ENCODE peak calls at places on chromosomes 1 and 21, in eight cellular contexts. One of them, this sample, is unnamed.
A peak's percentile ranks its signal among the peaks of the same experiment; 100 is the strongest.

GRCh38 chr1:30995990-30996612 is 69.4 kb downstream of the PUM1 start:
- DNase-seq in AG09319: no peak
- DNase-seq in cardiac muscle cell: no peak
- DNase-seq in GM04503: no peak
- DNase-seq in myocyte: peak; percentile 63
- DNase-seq in stimulated activated CD8-positive, alpha-beta memory T cell treated with anti-CD3 and anti-CD28 coated beads, Interleukin-7, amount 100 ng/mL, for 1 hour: no peak
- DNase-seq in RCC 7860: no peak
- DNase-seq in ureter: no peak
- DNase-seq in this sample: no peak

GRCh38 chr1:233520510-233521191 is 93.3 kb upstream of the KCNK1 start:
- DNase-seq in AG09319: no peak
- DNase-seq in cardiac muscle cell: no peak
- DNase-seq in GM04503: no peak
- DNase-seq in myocyte: no peak
- DNase-seq in stimulated activated CD8-positive, alpha-beta memory T cell treated with anti-CD3 and anti-CD28 coated beads, Interleukin-7, amount 100 ng/mL, for 1 hour: no peak
- DNase-seq in RCC 7860: no peak
- DNase-seq in ureter: no peak
- DNase-seq in this sample: no peak

GRCh38 chr1:161071886-161072371 is 2.2 kb upstream of the ARHGAP30 start:
- DNase-seq in AG09319: peak; percentile 14
- DNase-seq in cardiac muscle cell: peak; percentile 76
- DNase-seq in GM04503: no peak
- DNase-seq in myocyte: peak; percentile 40
- DNase-seq in stimulated activated CD8-positive, alpha-beta memory T cell treated with anti-CD3 and anti-CD28 coated beads, Interleukin-7, amount 100 ng/mL, for 1 hour: no peak
- DNase-seq in RCC 7860: no peak
- DNase-seq in ureter: no peak
- DNase-seq in this sample: no peak

GRCh38 chr21:37230632-37231246 is 36.4 kb downstream of the VPS26C start:
- DNase-seq in AG09319: no peak
- DNase-seq in cardiac muscle cell: no peak
- DNase-seq in GM04503: no peak
- DNase-seq in myocyte: no peak
- DNase-seq in stimulated activated CD8-positive, alpha-beta memory T cell treated with anti-CD3 and anti-CD28 coated beads, Interleukin-7, amount 100 ng/mL, for 1 hour: no peak
- DNase-seq in RCC 7860: no peak
- DNase-seq in ureter: no peak
- DNase-seq in this sample: no peak

GRCh38 chr21:35764586-35764985 is 295.7 kb downstream of the SETD4 start:
- DNase-seq in AG09319: no peak
- DNase-seq in cardiac muscle cell: no peak
- DNase-seq in GM04503: no peak
- DNase-seq in myocyte: no peak
- DNase-seq in stimulated activated CD8-positive, alpha-beta memory T cell treated with anti-CD3 and anti-CD28 coated beads, Interleukin-7, amount 100 ng/mL, for 1 hour: no peak
- DNase-seq in RCC 7860: no peak
- DNase-seq in ureter: no peak
- DNase-seq in this sample: no peak

GRCh38 chr1:84148758-84149157 is 4.7 kb downstream of the PRKACB start:
- DNase-seq in AG09319: no peak
- DNase-seq in cardiac muscle cell: no peak
- DNase-seq in GM04503: no peak
- DNase-seq in myocyte: no peak
- DNase-seq in stimulated activated CD8-positive, alpha-beta memory T cell treated with anti-CD3 and anti-CD28 coated beads, Interleukin-7, amount 100 ng/mL, for 1 hour: no peak
- DNase-seq in RCC 7860: no peak
- DNase-seq in ureter: no peak
- DNase-seq in this sample: no peak

GRCh38 chr1:17984510-17985085 is 123.0 kb upstream of the IGSF21 start:
- DNase-seq in AG09319: no peak
- DNase-seq in cardiac muscle cell: peak; percentile 47
- DNase-seq in GM04503: no peak
- DNase-seq in myocyte: no peak
- DNase-seq in stimulated activated CD8-positive, alpha-beta memory T cell treated with anti-CD3 and anti-CD28 coated beads, Interleukin-7, amount 100 ng/mL, for 1 hour: no peak
- DNase-seq in RCC 7860: no peak
- DNase-seq in ureter: no peak
- DNase-seq in this sample: no peak

GRCh38 chr1:22553104-22553880 is 10.0 kb upstream of the EPHA8 start:
- DNase-seq in AG09319: no peak
- DNase-seq in cardiac muscle cell: no peak
- DNase-seq in GM04503: no peak
- DNase-seq in myocyte: no peak
- DNase-seq in stimulated activated CD8-positive, alpha-beta memory T cell treated with anti-CD3 and anti-CD28 coated beads, Interleukin-7, amount 100 ng/mL, for 1 hour: no peak
- DNase-seq in RCC 7860: no peak
- DNase-seq in ureter: no peak
- DNase-seq in this sample: no peak

GRCh38 chr1:243638186-243638585 is 211.9 kb downstream of the AKT3 start:
- DNase-seq in AG09319: no peak
- DNase-seq in cardiac muscle cell: no peak
- DNase-seq in GM04503: no peak
- DNase-seq in myocyte: no peak
- DNase-seq in stimulated activated CD8-positive, alpha-beta memory T cell treated with anti-CD3 and anti-CD28 coated beads, Interleukin-7, amount 100 ng/mL, for 1 hour: no peak
- DNase-seq in RCC 7860: no peak
- DNase-seq in ureter: no peak
- DNase-seq in this sample: no peak

GRCh38 chr1:107548276-107548675 is 407.4 kb downstream of the NTNG1 start:
- DNase-seq in AG09319: no peak
- DNase-seq in cardiac muscle cell: no peak
- DNase-seq in GM04503: no peak
- DNase-seq in myocyte: no peak
- DNase-seq in stimulated activated CD8-positive, alpha-beta memory T cell treated with anti-CD3 and anti-CD28 coated beads, Interleukin-7, amount 100 ng/mL, for 1 hour: no peak
- DNase-seq in RCC 7860: no peak
- DNase-seq in ureter: no peak
- DNase-seq in this sample: no peak

GRCh38 chr1:36729716-36730510 is 247.2 kb upstream of the CSF3R start:
- DNase-seq in AG09319: no peak
- DNase-seq in cardiac muscle cell: no peak
- DNase-seq in GM04503: no peak
- DNase-seq in myocyte: no peak
- DNase-seq in stimulated activated CD8-positive, alpha-beta memory T cell treated with anti-CD3 and anti-CD28 coated beads, Interleukin-7, amount 100 ng/mL, for 1 hour: no peak
- DNase-seq in RCC 7860: no peak
- DNase-seq in ureter: no peak
- DNase-seq in this sample: no peak

GRCh38 chr1:197781998-197782718 is 6.9 kb upstream of the DENND1B start:
- DNase-seq in AG09319: no peak
- DNase-seq in cardiac muscle cell: no peak
- DNase-seq in GM04503: no peak
- DNase-seq in myocyte: no peak
- DNase-seq in stimulated activated CD8-positive, alpha-beta memory T cell treated with anti-CD3 and anti-CD28 coated beads, Interleukin-7, amount 100 ng/mL, for 1 hour: no peak
- DNase-seq in RCC 7860: no peak
- DNase-seq in ureter: no peak
- DNase-seq in this sample: no peak

GRCh38 chr21:43196789-43197188 is 28.0 kb downstream of the CRYAA start:
- DNase-seq in AG09319: no peak
- DNase-seq in cardiac muscle cell: no peak
- DNase-seq in GM04503: no peak
- DNase-seq in myocyte: peak; percentile 45
- DNase-seq in stimulated activated CD8-positive, alpha-beta memory T cell treated with anti-CD3 and anti-CD28 coated beads, Interleukin-7, amount 100 ng/mL, for 1 hour: no peak
- DNase-seq in RCC 7860: no peak
- DNase-seq in ureter: peak; percentile 37
- DNase-seq in this sample: no peak

GRCh38 chr1:87170151-87170550 is 158.5 kb upstream of the LMO4 start:
- DNase-seq in AG09319: no peak
- DNase-seq in cardiac muscle cell: no peak
- DNase-seq in GM04503: no peak
- DNase-seq in myocyte: no peak
- DNase-seq in stimulated activated CD8-positive, alpha-beta memory T cell treated with anti-CD3 and anti-CD28 coated beads, Interleukin-7, amount 100 ng/mL, for 1 hour: no peak
- DNase-seq in RCC 7860: no peak
- DNase-seq in ureter: no peak
- DNase-seq in this sample: no peak

GRCh38 chr1:92029241-92029922 is 403 bp upstream of the EPHX4 start:
- DNase-seq in AG09319: no peak
- DNase-seq in cardiac muscle cell: no peak
- DNase-seq in GM04503: no peak
- DNase-seq in myocyte: peak; percentile 2
- DNase-seq in stimulated activated CD8-positive, alpha-beta memory T cell treated with anti-CD3 and anti-CD28 coated beads, Interleukin-7, amount 100 ng/mL, for 1 hour: no peak
- DNase-seq in RCC 7860: no peak
- DNase-seq in ureter: no peak
- DNase-seq in this sample: no peak

GRCh38 chr1:220784751-220785150 is 2.0 kb upstream of the MTARC1 start:
- DNase-seq in AG09319: no peak
- DNase-seq in cardiac muscle cell: no peak
- DNase-seq in GM04503: no peak
- DNase-seq in myocyte: no peak
- DNase-seq in stimulated activated CD8-positive, alpha-beta memory T cell treated with anti-CD3 and anti-CD28 coated beads, Interleukin-7, amount 100 ng/mL, for 1 hour: no peak
- DNase-seq in RCC 7860: no peak
- DNase-seq in ureter: no peak
- DNase-seq in this sample: no peak

GRCh38 chr1:218079820-218080219 is 205.3 kb upstream of the RRP15 start:
- DNase-seq in AG09319: no peak
- DNase-seq in cardiac muscle cell: no peak
- DNase-seq in GM04503: no peak
- DNase-seq in myocyte: no peak
- DNase-seq in stimulated activated CD8-positive, alpha-beta memory T cell treated with anti-CD3 and anti-CD28 coated beads, Interleukin-7, amount 100 ng/mL, for 1 hour: no peak
- DNase-seq in RCC 7860: no peak
- DNase-seq in ureter: no peak
- DNase-seq in this sample: no peak

GRCh38 chr1:230186874-230187273 is 119.8 kb downstream of the GALNT2 start:
- DNase-seq in AG09319: no peak
- DNase-seq in cardiac muscle cell: no peak
- DNase-seq in GM04503: no peak
- DNase-seq in myocyte: peak; percentile 74
- DNase-seq in stimulated activated CD8-positive, alpha-beta memory T cell treated with anti-CD3 and anti-CD28 coated beads, Interleukin-7, amount 100 ng/mL, for 1 hour: no peak
- DNase-seq in RCC 7860: no peak
- DNase-seq in ureter: no peak
- DNase-seq in this sample: no peak

GRCh38 chr1:42456754-42457089 is 379 bp downstream of the PPCS start:
- DNase-seq in AG09319: no peak
- DNase-seq in cardiac muscle cell: no peak
- DNase-seq in GM04503: peak; percentile 26
- DNase-seq in myocyte: no peak
- DNase-seq in stimulated activated CD8-positive, alpha-beta memory T cell treated with anti-CD3 and anti-CD28 coated beads, Interleukin-7, amount 100 ng/mL, for 1 hour: peak; percentile 37
- DNase-seq in RCC 7860: peak; percentile 26
- DNase-seq in ureter: peak; percentile 67
- DNase-seq in this sample: no peak

GRCh38 chr1:94501426-94501825 is 40.1 kb downstream of the F3 start:
- DNase-seq in AG09319: no peak
- DNase-seq in cardiac muscle cell: no peak
- DNase-seq in GM04503: no peak
- DNase-seq in myocyte: no peak
- DNase-seq in stimulated activated CD8-positive, alpha-beta memory T cell treated with anti-CD3 and anti-CD28 coated beads, Interleukin-7, amount 100 ng/mL, for 1 hour: no peak
- DNase-seq in RCC 7860: no peak
- DNase-seq in ureter: no peak
- DNase-seq in this sample: no peak

GRCh38 chr1:203475012-203475981 is at the start of gene PRELP:
- DNase-seq in AG09319: peak; percentile 38
- DNase-seq in cardiac muscle cell: peak; percentile 29
- DNase-seq in GM04503: no peak
- DNase-seq in myocyte: peak; percentile 43
- DNase-seq in stimulated activated CD8-positive, alpha-beta memory T cell treated with anti-CD3 and anti-CD28 coated beads, Interleukin-7, amount 100 ng/mL, for 1 hour: no peak
- DNase-seq in RCC 7860: no peak
- DNase-seq in ureter: peak; percentile 80
- DNase-seq in this sample: no peak

GRCh38 chr1:156465747-156466365 is 34.7 kb downstream of the MEF2D start:
- DNase-seq in AG09319: no peak
- DNase-seq in cardiac muscle cell: no peak
- DNase-seq in GM04503: no peak
- DNase-seq in myocyte: no peak
- DNase-seq in stimulated activated CD8-positive, alpha-beta memory T cell treated with anti-CD3 and anti-CD28 coated beads, Interleukin-7, amount 100 ng/mL, for 1 hour: no peak
- DNase-seq in RCC 7860: no peak
- DNase-seq in ureter: no peak
- DNase-seq in this sample: no peak

GRCh38 chr1:23168079-23168461 is 586 bp downstream of the LUZP1 start:
- DNase-seq in AG09319: no peak
- DNase-seq in cardiac muscle cell: peak; percentile 83
- DNase-seq in GM04503: no peak
- DNase-seq in myocyte: no peak
- DNase-seq in stimulated activated CD8-positive, alpha-beta memory T cell treated with anti-CD3 and anti-CD28 coated beads, Interleukin-7, amount 100 ng/mL, for 1 hour: no peak
- DNase-seq in RCC 7860: no peak
- DNase-seq in ureter: no peak
- DNase-seq in this sample: no peak

GRCh38 chr1:95117207-95118018 is at the start of gene TLCD4:
- DNase-seq in AG09319: no peak
- DNase-seq in cardiac muscle cell: peak; percentile 90
- DNase-seq in GM04503: no peak
- DNase-seq in myocyte: peak; percentile 51
- DNase-seq in stimulated activated CD8-positive, alpha-beta memory T cell treated with anti-CD3 and anti-CD28 coated beads, Interleukin-7, amount 100 ng/mL, for 1 hour: no peak
- DNase-seq in RCC 7860: peak; percentile 24
- DNase-seq in ureter: peak; percentile 51
- DNase-seq in this sample: no peak